ENCODE peak calls at places on chromosomes 5 and 9, in four cellular contexts. C is A549, A is Panc1, P is HepG2. K is an unnamed sample.
A peak's percentile ranks its signal among the peaks of the same experiment; 100 is the strongest.

GRCh38 chr9:94056442-94056974 is 27.8 kb upstream of the PTPDC1 start:
- DNase-seq in C (no peak), P (no peak), A (no peak), K (no peak)

GRCh38 chr9:98280574-98280973 is 25.1 kb upstream of the TBC1D2 start:
- DNase-seq in P (no peak), A (no peak), C (no peak), K (no peak)

GRCh38 chr5:153629027-153629426 is 138.6 kb downstream of the GRIA1 start:
- DNase-seq in P (no peak), A (peak; percentile 59), C (peak; percentile 56), K (no peak)

GRCh38 chr5:14672082-14672481 is 7.6 kb downstream of the OTULIN start:
- DNase-seq in A (no peak), C (no peak), P (no peak), K (peak; percentile 31)

GRCh38 chr9:136554870-136555269 is 9.0 kb upstream of the NOTCH1 start:
- DNase-seq in P (no peak), C (no peak), A (no peak), K (no peak)

GRCh38 chr5:135578685-135579341 is at the start of gene CXCL14:
- DNase-seq in P (no peak), C (no peak), A (no peak), K (no peak)

GRCh38 chr9:133429641-133430161 is 7.5 kb downstream of the ADAMTS13 start:
- DNase-seq in P (peak; percentile 21), C (peak; percentile 60), A (no peak), K (no peak)

GRCh38 chr5:15933481-15934207 is 245.9 kb downstream of the MARCHF11 start:
- DNase-seq in C (no peak), A (no peak), P (no peak), K (no peak)

GRCh38 chr5:37717613-37718431 is 122.0 kb downstream of the GDNF start:
- DNase-seq in P (peak; percentile 95), C (peak; percentile 79), A (peak; percentile 84), K (no peak)

GRCh38 chr9:8694983-8695588 is 895.5 kb upstream of the DMAC1 start:
- DNase-seq in P (no peak), C (no peak), A (no peak), K (no peak)

GRCh38 chr9:97557606-97558095 is 56.2 kb downstream of the TMOD1 start:
- DNase-seq in C (no peak), A (no peak), P (no peak), K (no peak)

GRCh38 chr5:159581502-159582249 is 251.4 kb upstream of the IL12B start:
- DNase-seq in A (peak; percentile 92), C (peak; percentile 97), P (no peak), K (no peak)

GRCh38 chr9:124242331-124243194 is 15.2 kb upstream of the NEK6 start:
- DNase-seq in C (no peak), A (no peak), P (no peak), K (peak; percentile 68)

GRCh38 chr5:138096363-138096762 is 12.5 kb downstream of the WNT8A start:
- DNase-seq in A (no peak), P (no peak), C (no peak), K (no peak)

GRCh38 chr5:139634541-139634940 is 13.6 kb upstream of the CXXC5 start:
- DNase-seq in A (no peak), C (no peak), P (no peak), K (no peak)

GRCh38 chr9:32413424-32413823 is 29.0 kb downstream of the ACO1 start:
- DNase-seq in C (no peak), A (no peak), P (no peak), K (no peak)

DNA sequence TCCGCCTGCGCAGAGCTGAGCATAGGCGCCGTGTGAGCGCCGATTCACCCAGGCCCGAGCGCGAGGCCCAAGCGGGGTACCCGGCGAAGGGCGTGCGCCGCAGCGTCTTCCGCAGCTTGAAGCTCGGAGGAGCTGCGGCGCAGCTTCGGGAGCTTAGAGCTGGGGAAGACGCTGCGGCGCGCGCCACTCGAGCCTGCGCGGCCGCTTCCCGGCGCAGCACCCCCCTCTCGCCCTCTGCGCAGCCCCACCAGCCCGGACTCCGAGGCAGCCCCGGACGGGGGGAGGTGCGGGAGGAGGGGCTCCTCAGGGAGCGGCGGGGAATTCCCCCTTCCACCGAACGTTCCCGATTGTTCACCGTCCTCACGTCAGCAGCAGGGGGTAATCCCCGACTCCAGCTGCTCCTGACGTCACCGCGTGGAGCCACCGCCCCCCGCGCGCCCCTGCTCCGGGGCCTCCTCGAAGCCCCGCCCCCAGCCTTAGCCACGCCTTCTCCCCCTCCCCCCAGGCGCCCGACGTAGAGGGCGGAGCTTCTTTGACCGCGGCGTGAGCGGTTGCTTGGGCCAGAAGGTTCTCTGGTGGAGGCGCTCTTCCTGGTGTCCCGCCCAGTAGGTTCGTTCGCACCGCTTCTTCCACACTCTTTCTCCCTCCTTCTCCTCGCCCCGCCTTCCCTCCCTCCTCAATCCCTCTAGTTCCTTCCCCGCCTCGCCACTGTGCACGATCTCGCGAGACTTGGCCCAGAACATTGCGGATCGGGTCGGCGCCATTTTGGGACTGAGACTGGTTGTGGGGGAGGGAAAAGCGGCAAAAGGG is at the start of gene GPBP1:
- DNase-seq in C (peak; percentile 99), A (peak; percentile 93), P (peak; percentile 96), K (peak; percentile 92)
- TF ChIP-seq REST in C (peak; percentile 96), A (peak; percentile 39), P (no peak), K (peak; percentile 53)

GRCh38 chr9:85483214-85483613 is 258.5 kb downstream of the AGTPBP1 start:
- DNase-seq in A (no peak), P (no peak), C (peak; percentile 32), K (no peak)
- TF ChIP-seq CTCF in A (no peak), P (no peak), C (no peak), K (no peak)

GRCh38 chr9:36848946-36849345 is 185.1 kb downstream of the PAX5 start:
- DNase-seq in A (no peak), C (no peak), P (no peak), K (no peak)
- H3K27ac ChIP-seq in A (no peak overlapping the region), C (no peak overlapping the region), P (no peak overlapping the region), K (no peak overlapping the region)

DNA sequence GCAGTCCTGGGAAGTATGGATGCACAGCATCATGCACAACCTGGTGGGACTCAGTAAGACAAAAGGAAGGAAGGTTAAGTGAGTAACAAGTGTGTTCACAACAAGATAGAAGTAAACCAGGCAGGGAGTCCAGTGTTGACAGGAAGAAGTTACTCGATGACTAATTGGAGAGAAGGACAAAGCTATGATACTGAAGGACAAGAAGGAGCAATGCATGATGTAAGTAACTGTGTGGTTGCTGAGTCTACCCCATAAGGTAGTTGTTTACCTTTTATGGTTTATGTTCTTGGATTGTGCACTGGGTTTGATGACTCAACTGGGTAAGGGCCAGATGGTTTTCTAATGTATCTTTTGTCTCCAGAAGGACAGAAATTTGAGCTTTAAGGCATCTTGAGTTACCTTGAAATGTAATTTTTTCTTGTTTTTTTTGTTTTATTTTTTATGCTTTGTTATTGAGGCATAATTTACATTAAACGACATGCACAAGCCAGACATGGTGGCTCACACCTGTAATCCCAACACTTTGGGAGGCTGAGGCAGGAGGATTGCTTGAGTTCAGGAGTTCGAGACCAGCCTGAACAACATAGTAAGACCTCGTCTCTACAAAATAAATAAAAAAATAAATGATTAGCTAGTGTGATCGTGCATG is 89.2 kb upstream of the CAST start:
- DNase-seq in P (no peak), A (peak; percentile 75), C (peak; percentile 81), K (no peak)
- TF ChIP-seq REST in P (no peak), A (no peak), C (no peak), K (no peak)

GRCh38 chr9:7285199-7285598 is 514.4 kb downstream of the DMAC1 start:
- DNase-seq in A (no peak), C (no peak), P (no peak), K (no peak)
- TF ChIP-seq CTCF in A (no peak), C (no peak), P (no peak), K (no peak)

GRCh38 chr5:56288880-56289601 is 55.9 kb upstream of the ANKRD55 start:
- DNase-seq in A (no peak), P (no peak), C (no peak), K (no peak)
- H3K27ac ChIP-seq in A (no peak overlapping the region), P (no peak overlapping the region), C (no peak overlapping the region), K (no peak overlapping the region)

GRCh38 chr9:80596576-80596975 is 1024.8 kb downstream of the TLE4 start:
- DNase-seq in C (no peak), P (no peak), A (no peak), K (no peak)
- TF ChIP-seq REST in C (no peak), P (no peak), A (no peak), K (no peak)

DNA sequence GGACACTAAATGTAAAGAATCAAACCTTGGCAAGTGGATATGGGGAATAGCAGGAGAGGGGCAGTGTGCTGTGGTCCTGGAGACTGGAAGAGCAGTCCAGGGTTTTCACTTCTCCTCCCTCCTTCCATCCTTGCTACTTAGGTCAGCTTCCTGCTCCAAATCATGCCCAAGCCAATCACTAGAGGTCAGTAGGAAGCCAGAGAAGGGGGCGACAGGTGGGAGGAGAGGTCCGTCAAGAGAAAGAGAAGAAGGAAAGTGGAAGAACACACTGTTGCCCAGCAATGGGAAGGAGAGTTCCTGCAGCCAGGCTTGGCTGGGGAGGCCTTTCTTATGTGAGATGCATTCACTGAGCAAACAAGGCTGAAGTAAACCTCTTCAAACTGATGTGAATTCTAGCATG is 289.6 kb downstream of the DTWD2 start:
- DNase-seq in A (no peak), C (no peak), P (no peak), K (no peak)
- TF ChIP-seq CTCF in A (no peak), C (no peak), P (peak; percentile 27), K (no peak)

DNA sequence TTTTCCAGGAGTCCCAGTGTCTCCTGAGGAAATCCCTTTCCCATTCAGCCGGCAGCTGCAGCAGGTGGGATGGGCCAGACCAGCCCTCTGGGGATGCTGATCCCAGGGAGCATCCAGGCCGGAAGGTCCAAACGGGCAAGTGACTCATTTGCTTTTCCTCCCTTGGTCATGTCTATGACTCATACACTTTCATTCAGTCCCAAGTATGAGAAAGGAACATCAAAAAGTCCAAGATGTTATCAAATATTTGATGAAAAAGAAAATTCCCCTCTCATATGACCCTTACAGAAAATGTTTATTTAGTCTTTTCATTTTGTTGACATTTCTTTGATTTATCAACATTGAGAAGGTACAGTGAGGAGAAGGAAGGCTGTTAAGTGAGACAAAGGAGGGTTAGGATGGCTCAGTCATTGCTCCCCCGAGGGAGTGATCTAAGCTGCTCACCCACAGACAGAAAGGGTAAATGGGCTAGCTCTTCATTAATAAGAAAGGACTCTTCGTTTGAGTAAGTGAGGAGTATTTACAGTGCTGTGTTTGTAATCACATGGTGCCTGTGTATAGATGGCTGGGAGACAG is 117.6 kb upstream of the ANKRD55 start:
- DNase-seq in P (peak; percentile 92), C (peak; percentile 96), A (peak; percentile 74), K (no peak)
- H3K27ac ChIP-seq in P (peak overlapping the region; percentile 44), C (peak overlapping the region; percentile 83), A (peak overlapping the region; percentile 69), K (no peak overlapping the region)